ENCODE peak calls at places on chromosomes 2 and 18, in six cellular contexts. One of them, this sample, is unnamed.

GRCh38 chr2:201444676-201445441 is 6.4 kb downstream of the TRAK2 start:
- DNase-seq in NCI-H1092: no peak
- DNase-seq in AML-193: no peak
- DNase-seq in AG08395: peak; percentile 10
- DNase-seq in ovary: no peak
- DNase-seq in AG04449: no peak
- DNase-seq in this sample: no peak

GRCh38 chr2:121746071-121746578 is 9.3 kb upstream of the TSN start:
- DNase-seq in NCI-H1092: no peak
- DNase-seq in AML-193: no peak
- DNase-seq in AG08395: no peak
- DNase-seq in ovary: no peak
- DNase-seq in AG04449: no peak
- DNase-seq in this sample: no peak

GRCh38 chr18:68796936-68797690 is 767 bp upstream of the CCDC102B start:
- DNase-seq in NCI-H1092: peak; percentile 75
- DNase-seq in AML-193: no peak
- DNase-seq in AG08395: peak; percentile 57
- DNase-seq in ovary: no peak
- DNase-seq in AG04449: peak; percentile 31
- DNase-seq in this sample: peak; percentile 34

GRCh38 chr2:149538138-149538833 is 49.3 kb downstream of the MMADHC start:
- DNase-seq in NCI-H1092: no peak
- DNase-seq in AML-193: no peak
- DNase-seq in AG08395: no peak
- DNase-seq in ovary: no peak
- DNase-seq in AG04449: no peak
- DNase-seq in this sample: no peak

GRCh38 chr2:99811544-99811943 is 321.7 kb upstream of the REV1 start:
- DNase-seq in NCI-H1092: no peak
- DNase-seq in AML-193: no peak
- DNase-seq in AG08395: peak; percentile 63
- DNase-seq in ovary: no peak
- DNase-seq in AG04449: peak; percentile 68
- DNase-seq in this sample: no peak

GRCh38 chr2:150630587-150631235 is 143.2 kb upstream of the RND3 start:
- DNase-seq in NCI-H1092: no peak
- DNase-seq in AML-193: no peak
- DNase-seq in AG08395: peak; percentile 50
- DNase-seq in ovary: no peak
- DNase-seq in AG04449: no peak
- DNase-seq in this sample: peak; percentile 96

GRCh38 chr2:71742953-71743601 is 289.7 kb downstream of the DYSF start:
- DNase-seq in NCI-H1092: no peak
- DNase-seq in AML-193: no peak
- DNase-seq in AG08395: peak; percentile 87
- DNase-seq in ovary: peak; percentile 28
- DNase-seq in AG04449: peak; percentile 37
- DNase-seq in this sample: peak; percentile 14

GRCh38 chr2:15243762-15244161 is 317.4 kb downstream of the NBAS start:
- DNase-seq in NCI-H1092: no peak
- DNase-seq in AML-193: no peak
- DNase-seq in AG08395: no peak
- DNase-seq in ovary: no peak
- DNase-seq in AG04449: no peak
- DNase-seq in this sample: no peak

GRCh38 chr2:222904557-222905258 is 43.9 kb downstream of the ACSL3 start:
- DNase-seq in NCI-H1092: no peak
- DNase-seq in AML-193: no peak
- DNase-seq in AG08395: peak; percentile 78
- DNase-seq in ovary: no peak
- DNase-seq in AG04449: peak; percentile 89
- DNase-seq in this sample: no peak

GRCh38 chr2:237642030-237642700 is 14.8 kb downstream of the LRRFIP1 start:
- DNase-seq in NCI-H1092: no peak
- DNase-seq in AML-193: no peak
- DNase-seq in AG08395: no peak
- DNase-seq in ovary: no peak
- DNase-seq in AG04449: no peak
- DNase-seq in this sample: no peak

GRCh38 chr2:98936133-98936916 is at the start of gene CRACDL:
- DNase-seq in NCI-H1092: peak; percentile 12
- DNase-seq in AML-193: no peak
- DNase-seq in AG08395: no peak
- DNase-seq in ovary: peak; percentile 43
- DNase-seq in AG04449: no peak
- DNase-seq in this sample: no peak

GRCh38 chr2:231780123-231780908 is 766 bp downstream of the PDE6D start:
- DNase-seq in NCI-H1092: no peak
- DNase-seq in AML-193: no peak
- DNase-seq in AG08395: peak; percentile 14
- DNase-seq in ovary: peak; percentile 30
- DNase-seq in AG04449: no peak
- DNase-seq in this sample: no peak

GRCh38 chr18:50629148-50629631 is 69.3 kb downstream of the MAPK4 start:
- DNase-seq in NCI-H1092: peak; percentile 65
- DNase-seq in AML-193: no peak
- DNase-seq in AG08395: no peak
- DNase-seq in ovary: no peak
- DNase-seq in AG04449: no peak
- DNase-seq in this sample: no peak

GRCh38 chr18:8706545-8706980 is 1.2 kb downstream of the MTCL1 start:
- DNase-seq in NCI-H1092: no peak
- DNase-seq in AML-193: no peak
- DNase-seq in AG08395: no peak
- DNase-seq in ovary: peak; percentile 43
- DNase-seq in AG04449: no peak
- DNase-seq in this sample: no peak

GRCh38 chr2:29627366-29627765 is 294.0 kb downstream of the ALK start:
- DNase-seq in NCI-H1092: no peak
- DNase-seq in AML-193: no peak
- DNase-seq in AG08395: peak; percentile 25
- DNase-seq in ovary: no peak
- DNase-seq in AG04449: peak; percentile 44
- DNase-seq in this sample: no peak

GRCh38 chr2:217090024-217090473 is 230.2 kb upstream of the TNP1 start:
- DNase-seq in NCI-H1092: no peak
- DNase-seq in AML-193: no peak
- DNase-seq in AG08395: no peak
- DNase-seq in ovary: no peak
- DNase-seq in AG04449: no peak
- DNase-seq in this sample: no peak

GRCh38 chr2:127709336-127709735 is 8.0 kb downstream of the SFT2D3 start:
- DNase-seq in NCI-H1092: no peak
- DNase-seq in AML-193: no peak
- DNase-seq in AG08395: no peak
- DNase-seq in ovary: no peak
- DNase-seq in AG04449: no peak
- DNase-seq in this sample: no peak

GRCh38 chr18:50973367-50974126 is 5.7 kb downstream of the ELAC1 start:
- DNase-seq in NCI-H1092: no peak
- DNase-seq in AML-193: peak; percentile 36
- DNase-seq in AG08395: peak; percentile 78
- DNase-seq in ovary: no peak
- DNase-seq in AG04449: no peak
- DNase-seq in this sample: peak; percentile 57

GRCh38 chr18:657311-657997 is at the start of gene TYMS:
- DNase-seq in NCI-H1092: peak; percentile 67
- DNase-seq in AML-193: peak; percentile 43
- DNase-seq in AG08395: peak; percentile 48
- DNase-seq in ovary: peak; percentile 37
- DNase-seq in AG04449: no peak
- DNase-seq in this sample: peak; percentile 45

GRCh38 chr2:134395779-134396178 is 141.9 kb downstream of the MGAT5 start:
- DNase-seq in NCI-H1092: no peak
- DNase-seq in AML-193: peak; percentile 60
- DNase-seq in AG08395: no peak
- DNase-seq in ovary: no peak
- DNase-seq in AG04449: no peak
- DNase-seq in this sample: no peak

GRCh38 chr18:61926532-61926931 is 33.7 kb upstream of the RNF152 start:
- DNase-seq in NCI-H1092: no peak
- DNase-seq in AML-193: no peak
- DNase-seq in AG08395: no peak
- DNase-seq in ovary: no peak
- DNase-seq in AG04449: no peak
- DNase-seq in this sample: no peak

GRCh38 chr2:1491751-1492150 is 78.5 kb downstream of the TPO start:
- DNase-seq in NCI-H1092: no peak
- DNase-seq in AML-193: no peak
- DNase-seq in AG08395: no peak
- DNase-seq in ovary: no peak
- DNase-seq in AG04449: no peak
- DNase-seq in this sample: no peak

GRCh38 chr18:67010916-67011315 is 407.0 kb upstream of the CDH19 start:
- DNase-seq in NCI-H1092: no peak
- DNase-seq in AML-193: no peak
- DNase-seq in AG08395: no peak
- DNase-seq in ovary: no peak
- DNase-seq in AG04449: no peak
- DNase-seq in this sample: peak; percentile 57

GRCh38 chr18:42024131-42024530 is 69.1 kb downstream of the PIK3C3 start:
- DNase-seq in NCI-H1092: no peak
- DNase-seq in AML-193: no peak
- DNase-seq in AG08395: no peak
- DNase-seq in ovary: no peak
- DNase-seq in AG04449: no peak
- DNase-seq in this sample: no peak

GRCh38 chr18:21980744-21981143 is 188.6 kb upstream of the GATA6 start:
- DNase-seq in NCI-H1092: no peak
- DNase-seq in AML-193: no peak
- DNase-seq in AG08395: no peak
- DNase-seq in ovary: no peak
- DNase-seq in AG04449: no peak
- DNase-seq in this sample: no peak

GRCh38 chr18:3794537-3795348 is 344.8 kb downstream of the TGIF1 start:
- DNase-seq in NCI-H1092: no peak
- DNase-seq in AML-193: no peak
- DNase-seq in AG08395: peak; percentile 53
- DNase-seq in ovary: no peak
- DNase-seq in AG04449: peak; percentile 96
- DNase-seq in this sample: no peak

GRCh38 chr2:239288237-239288636 is 112.6 kb downstream of the HDAC4 start:
- DNase-seq in NCI-H1092: no peak
- DNase-seq in AML-193: no peak
- DNase-seq in AG08395: no peak
- DNase-seq in ovary: no peak
- DNase-seq in AG04449: no peak
- DNase-seq in this sample: no peak

GRCh38 chr2:12452211-12452610 is 264.5 kb upstream of the TRIB2 start:
- DNase-seq in NCI-H1092: no peak
- DNase-seq in AML-193: peak; percentile 80
- DNase-seq in AG08395: no peak
- DNase-seq in ovary: no peak
- DNase-seq in AG04449: peak; percentile 65
- DNase-seq in this sample: peak; percentile 38

GRCh38 chr18:79540161-79540913 is 139.3 kb upstream of the CTDP1 start:
- DNase-seq in NCI-H1092: no peak
- DNase-seq in AML-193: no peak
- DNase-seq in AG08395: no peak
- DNase-seq in ovary: peak; percentile 5
- DNase-seq in AG04449: no peak
- DNase-seq in this sample: peak; percentile 75

GRCh38 chr2:98367721-98368120 is 21.5 kb downstream of the CNGA3 start:
- DNase-seq in NCI-H1092: no peak
- DNase-seq in AML-193: no peak
- DNase-seq in AG08395: no peak
- DNase-seq in ovary: no peak
- DNase-seq in AG04449: no peak
- DNase-seq in this sample: no peak

GRCh38 chr2:184452907-184453306 is 145.4 kb upstream of the ZNF804A start:
- DNase-seq in NCI-H1092: no peak
- DNase-seq in AML-193: no peak
- DNase-seq in AG08395: no peak
- DNase-seq in ovary: no peak
- DNase-seq in AG04449: no peak
- DNase-seq in this sample: no peak

This sample was measured in foreskin melanocyte.